ENCODE peak calls at places on chromosome 21, in nine cellular contexts. A, K, S, Q, Z, R, T, H and N are unnamed samples.

GRCh38 chr21:19245188-19245580 is 841.6 kb upstream of the TMPRSS15 start:
- DNase-seq in S (no peak), H (no peak), T (no peak), Q (no peak), Z (no peak), K (peak; percentile 37), A (no peak), R (no peak), N (no peak)

GRCh38 chr21:31872452-31873274 is at the start of gene HUNK:
- DNase-seq in T (no peak), Z (no peak), R (peak; percentile 78), A (peak; percentile 31), S (peak; percentile 57), K (no peak), Q (no peak), H (no peak), N (peak; percentile 79)

GRCh38 chr21:36661511-36662309 is 37.2 kb upstream of the SIM2 start:
- DNase-seq in R (no peak), Z (no peak), Q (no peak), S (peak; percentile 68), K (no peak), A (peak; percentile 30), T (no peak), H (no peak), N (peak; percentile 51)

GRCh38 chr21:45852886-45853400 is 128.6 kb upstream of the COL6A1 start:
- DNase-seq in R (peak; percentile 63), A (no peak), K (no peak), H (no peak), T (no peak), Z (no peak), S (no peak), Q (no peak), N (no peak)

GRCh38 chr21:32770514-32771133 is 931 bp downstream of the PAXBP1 start:
- DNase-seq in Q (peak; percentile 12), H (no peak), S (no peak), A (peak; percentile 28), Z (no peak), K (no peak), R (no peak), T (no peak), N (no peak)

GRCh38 chr21:42734323-42734971 is 81.0 kb downstream of the PDE9A start:
- DNase-seq in Q (no peak), K (no peak), A (no peak), Z (no peak), T (no peak), R (no peak), S (no peak), H (no peak), N (no peak)

GRCh38 chr21:35203093-35204021 is 154.3 kb upstream of the RUNX1 start:
- DNase-seq in R (no peak), T (no peak), Z (no peak), K (no peak), Q (no peak), S (no peak), H (no peak), A (peak; percentile 81), N (no peak)

GRCh38 chr21:35376406-35377135 is 327.5 kb upstream of the RUNX1 start:
- DNase-seq in T (no peak), S (no peak), R (no peak), H (no peak), Z (no peak), Q (no peak), K (no peak), A (no peak), N (no peak)

GRCh38 chr21:42493109-42494060 is 2.6 kb downstream of the RSPH1 start:
- DNase-seq in Z (no peak), R (no peak), Q (no peak), A (no peak), T (no peak), H (no peak), K (no peak), S (no peak), N (no peak)

GRCh38 chr21:39681845-39682244 is 63.1 kb upstream of the IGSF5 start:
- DNase-seq in Q (no peak), S (no peak), Z (no peak), R (no peak), T (no peak), A (no peak), K (no peak), H (peak; percentile 34), N (no peak)

GRCh38 chr21:43190544-43191340 is 21.9 kb downstream of the CRYAA start:
- DNase-seq in K (peak; percentile 42), Q (no peak), S (no peak), R (peak; percentile 37), A (no peak), Z (no peak), T (no peak), H (no peak), N (peak; percentile 12)

GRCh38 chr21:46078322-46078981 is 19.5 kb upstream of the COL6A2 start:
- DNase-seq in S (no peak), A (peak; percentile 84), K (no peak), Q (no peak), Z (no peak), T (no peak), R (peak; percentile 84), H (no peak), N (no peak)

GRCh38 chr21:29148535-29148934 is 18.1 kb downstream of the MAP3K7CL start:
- DNase-seq in K (no peak), R (no peak), T (no peak), Q (no peak), Z (no peak), H (no peak), A (peak; percentile 91), S (no peak), N (no peak)

GRCh38 chr21:29237110-29238051 is 61.3 kb upstream of the BACH1 start:
- DNase-seq in T (no peak), S (no peak), H (no peak), Z (no peak), A (no peak), R (no peak), Q (no peak), K (no peak), N (no peak)

GRCh38 chr21:26850116-26850643 is 5.0 kb upstream of the ADAMTS1 start:
- DNase-seq in A (peak; percentile 49), T (no peak), Q (no peak), Z (no peak), K (no peak), R (no peak), S (no peak), H (no peak), N (no peak)

GRCh38 chr21:29418813-29419212 is 120.1 kb downstream of the BACH1 start:
- DNase-seq in Z (no peak), T (no peak), A (no peak), Q (no peak), S (no peak), H (no peak), K (no peak), R (no peak), N (no peak)

GRCh38 chr21:10272216-10272615 is 249.2 kb upstream of the TPTE start:
- DNase-seq in K (peak; percentile 20), Z (no peak), Q (no peak), T (no peak), H (no peak), R (peak; percentile 61), S (no peak), A (no peak), N (no peak)

GRCh38 chr21:35051287-35051818 is 2.3 kb upstream of the RUNX1 start:
- DNase-seq in R (peak; percentile 88), K (peak; percentile 91), A (peak; percentile 96), H (peak; percentile 78), S (peak; percentile 74), Q (peak; percentile 66), Z (peak; percentile 66), T (peak; percentile 78), N (peak; percentile 79)

GRCh38 chr21:20040768-20041167 is 957.4 kb upstream of the NCAM2 start:
- DNase-seq in A (no peak), T (no peak), Z (no peak), R (no peak), S (no peak), H (peak; percentile 17), Q (no peak), K (no peak), N (no peak)